ENCODE peak calls at places on chromosomes 11 and 22, in seven cellular contexts. F is aorta; X is naive thymus-derived CD8-positive, alpha-beta T cell; S is HAP-1; P is activated CD4-positive, alpha-beta T cell treated with anti-CD3 and anti-CD28 coated beads, Interleukin-2, amount 10 ng/mL, durations not matched to agents 7 days and 5 days; O is CD4-positive, CD25-positive, alpha-beta regulatory T cell; U is neural progenitor cell. C is an unnamed sample.

GRCh38 chr11:64694821-64695365 is 28.1 kb downstream of the NRXN2 start:
- DNase-seq in P (no peak), S (no peak), O (no peak), X (no peak), F (no peak), U (peak; percentile 79), C (no peak)

GRCh38 chr22:24271406-24271760 is 752 bp downstream of the SPECC1L start:
- DNase-seq in P (no peak), U (no peak), F (no peak), X (no peak), S (no peak), O (no peak), C (no peak)

GRCh38 chr11:41250408-41250807 is 209.0 kb downstream of the LRRC4C start:
- DNase-seq in P (no peak), F (no peak), X (no peak), S (no peak), O (no peak), U (no peak), C (no peak)

GRCh38 chr11:128066429-128066828 is 520.9 kb downstream of the ETS1 start:
- DNase-seq in U (no peak), F (no peak), S (no peak), O (no peak), P (no peak), X (no peak), C (no peak)

GRCh38 chr11:46421257-46421880 is 29.8 kb upstream of the CHRM4 start:
- DNase-seq in U (no peak), P (no peak), F (no peak), O (no peak), S (no peak), X (no peak), C (no peak)

GRCh38 chr11:92960886-92961285 is 8.6 kb upstream of the MTNR1B start:
- DNase-seq in F (no peak), S (no peak), X (no peak), P (no peak), U (no peak), O (no peak), C (no peak)

GRCh38 chr22:42680648-42681047 is 31.5 kb upstream of the CYB5R3 start:
- DNase-seq in P (no peak), S (no peak), U (no peak), O (no peak), X (no peak), F (no peak), C (no peak)

GRCh38 chr11:12085371-12086251 is 24.8 kb upstream of the MICAL2 start:
- DNase-seq in X (no peak), S (no peak), U (no peak), F (no peak), P (no peak), O (no peak), C (no peak)

GRCh38 chr11:7927635-7928034 is 3.4 kb downstream of the OR10A6 start:
- DNase-seq in U (no peak), P (no peak), O (no peak), X (no peak), F (no peak), S (no peak), C (no peak)

GRCh38 chr11:123217897-123218296 is 22.8 kb upstream of the CLMP start:
- DNase-seq in X (no peak), P (no peak), U (no peak), F (no peak), S (no peak), O (no peak), C (no peak)

GRCh38 chr11:74682731-74683278 is 48.4 kb downstream of the CHRDL2 start:
- DNase-seq in O (no peak), F (peak; percentile 70), X (no peak), U (no peak), P (no peak), S (no peak), C (no peak)

GRCh38 chr11:70423523-70424505 is 25.5 kb downstream of the CTTN start:
- DNase-seq in S (no peak), F (no peak), O (no peak), X (no peak), U (peak; percentile 23), P (no peak), C (peak; percentile 51)

GRCh38 chr11:1089738-1090599 is 15.3 kb downstream of the MUC2 start:
- DNase-seq in F (peak; percentile 72), U (no peak), O (no peak), P (no peak), S (no peak), X (no peak), C (no peak)

GRCh38 chr22:44919691-44920090 is 90.1 kb downstream of the PHF21B start:
- DNase-seq in P (no peak), X (no peak), O (no peak), F (no peak), S (no peak), U (no peak), C (no peak)

GRCh38 chr11:70631624-70632047 is 233.3 kb downstream of the CTTN start:
- DNase-seq in U (no peak), X (no peak), S (no peak), F (no peak), O (no peak), P (no peak), C (no peak)

GRCh38 chr11:111627591-111627990 is 25.3 kb downstream of the SIK2 start:
- DNase-seq in O (no peak), X (no peak), F (no peak), S (no peak), P (no peak), U (no peak), C (no peak)

GRCh38 chr11:17014774-17015638 is 792 bp upstream of the PLEKHA7 start:
- DNase-seq in P (peak; percentile 12), X (no peak), S (peak; percentile 66), O (peak; percentile 31), U (peak; percentile 82), F (no peak), C (peak; percentile 40)

GRCh38 chr22:50733521-50734342 is 4.3 kb upstream of the ACR start:
- DNase-seq in P (no peak), S (no peak), X (no peak), O (no peak), U (peak; percentile 17), F (peak; percentile 55), C (no peak)

GRCh38 chr11:34464591-34465036 is 25.9 kb downstream of the CAT start:
- DNase-seq in S (no peak), X (no peak), F (no peak), P (no peak), U (no peak), O (no peak), C (no peak)

GRCh38 chr11:96576383-96576782 is 186.6 kb downstream of the JRKL start:
- DNase-seq in F (no peak), X (no peak), U (no peak), S (no peak), P (no peak), O (no peak), C (no peak)

GRCh38 chr11:12195773-12196172 is 85.4 kb downstream of the MICAL2 start:
- DNase-seq in X (peak; percentile 75), S (no peak), U (no peak), O (peak; percentile 92), F (no peak), P (peak; percentile 76), C (peak; percentile 72)

GRCh38 chr11:77412814-77413213 is 61.1 kb downstream of the PAK1 start:
- DNase-seq in S (no peak), X (no peak), P (no peak), F (no peak), U (no peak), O (no peak), C (no peak)

GRCh38 chr11:27921472-27921871 is 186.5 kb downstream of the KIF18A start:
- DNase-seq in P (no peak), U (no peak), S (no peak), X (no peak), O (no peak), F (no peak), C (no peak)

GRCh38 chr11:75191330-75191717 is 40.4 kb downstream of the SLCO2B1 start:
- DNase-seq in U (peak; percentile 51), P (no peak), O (no peak), F (no peak), S (no peak), X (no peak), C (no peak)

GRCh38 chr11:12717851-12718291 is 43.6 kb downstream of the TEAD1 start:
- DNase-seq in S (no peak), P (peak; percentile 77), O (peak; percentile 79), F (no peak), U (no peak), X (peak; percentile 75), C (no peak)

GRCh38 chr11:117604349-117604995 is 192.5 kb downstream of the DSCAML1 start:
- DNase-seq in S (no peak), U (no peak), P (no peak), O (no peak), X (no peak), F (no peak), C (no peak)

GRCh38 chr11:69588270-69588669 is 52.7 kb upstream of the CCND1 start:
- DNase-seq in F (no peak), S (no peak), X (no peak), O (no peak), U (no peak), P (no peak), C (no peak)

GRCh38 chr11:78168539-78169477 is 19.6 kb downstream of the KCTD21 start:
- DNase-seq in S (no peak), X (no peak), U (no peak), O (no peak), F (peak; percentile 96), P (no peak), C (no peak)

GRCh38 chr22:43197271-43197941 is 10.5 kb upstream of the TTLL12 start:
- DNase-seq in P (no peak), S (no peak), F (no peak), O (no peak), X (no peak), U (no peak), C (no peak)

C was measured in erythroblast.